ENCODE peak calls at places on chromosomes 13 and 19, in eight cellular contexts. One of them, this sample, is unnamed. For H3K79me2, the result is how much of the 10 kb centered on the place peaks cover.

GRCh38 chr13:52862358-52863206 is 14.1 kb upstream of the PCDH8 start:
- DNase-seq in K562: peak
- DNase-seq in PC-3: peak
- DNase-seq in fibroblast of lung: no peak
- DNase-seq in GM23338: peak
- DNase-seq in neural progenitor cell: peak
- DNase-seq in SK-N-SH: peak
- DNase-seq in H1: peak
- DNase-seq in this sample: peak

GRCh38 chr19:42253245-42254082 is 1.5 kb downstream of the ERF start:
- DNase-seq in GM23338: peak
- DNase-seq in SK-N-SH: peak
- DNase-seq in K562: peak
- DNase-seq in fibroblast of lung: peak
- DNase-seq in neural progenitor cell: peak
- DNase-seq in H1: peak
- DNase-seq in PC-3: peak
- DNase-seq in this sample: peak

GRCh38 chr13:80473695-80474094 is 132.8 kb upstream of the SPRY2 start:
- DNase-seq in neural progenitor cell: no peak
- DNase-seq in H1: no peak
- DNase-seq in fibroblast of lung: peak
- DNase-seq in K562: no peak
- DNase-seq in PC-3: peak
- DNase-seq in SK-N-SH: no peak
- DNase-seq in GM23338: no peak
- DNase-seq in this sample: no peak

GRCh38 chr19:18419195-18419698 is at the start of gene SSBP4:
- DNase-seq in PC-3: peak
- DNase-seq in K562: peak
- DNase-seq in fibroblast of lung: peak
- DNase-seq in H1: peak
- DNase-seq in SK-N-SH: peak
- DNase-seq in GM23338: peak
- DNase-seq in neural progenitor cell: peak
- DNase-seq in this sample: peak

GRCh38 chr13:29577135-29578051 is 18.1 kb downstream of the SLC7A1 start:
- DNase-seq in K562: no peak
- DNase-seq in H1: no peak
- DNase-seq in GM23338: no peak
- DNase-seq in SK-N-SH: no peak
- DNase-seq in fibroblast of lung: no peak
- DNase-seq in PC-3: peak
- DNase-seq in neural progenitor cell: no peak
- DNase-seq in this sample: no peak

GRCh38 chr19:47379398-47379938 is 30.4 kb downstream of the DHX34 start:
- DNase-seq in SK-N-SH: no peak
- DNase-seq in fibroblast of lung: no peak
- DNase-seq in GM23338: no peak
- DNase-seq in K562: no peak
- DNase-seq in neural progenitor cell: no peak
- DNase-seq in H1: no peak
- DNase-seq in PC-3: no peak
- DNase-seq in this sample: peak

GRCh38 chr19:49637865-49638350 is 2.0 kb downstream of the RRAS start:
- DNase-seq in GM23338: peak
- DNase-seq in PC-3: peak
- DNase-seq in SK-N-SH: no peak
- DNase-seq in K562: peak
- DNase-seq in neural progenitor cell: peak
- DNase-seq in H1: peak
- DNase-seq in fibroblast of lung: peak
- DNase-seq in this sample: no peak

GRCh38 chr19:16620018-16620417 is 8.0 kb downstream of the MED26 start:
- DNase-seq in SK-N-SH: no peak
- DNase-seq in PC-3: no peak
- DNase-seq in GM23338: no peak
- DNase-seq in K562: no peak
- DNase-seq in H1: no peak
- DNase-seq in fibroblast of lung: no peak
- DNase-seq in neural progenitor cell: no peak
- DNase-seq in this sample: no peak

GRCh38 chr19:39419003-39419402 is 6.5 kb downstream of the PLEKHG2 start:
- DNase-seq in K562: no peak
- DNase-seq in GM23338: no peak
- DNase-seq in SK-N-SH: no peak
- DNase-seq in PC-3: no peak
- DNase-seq in fibroblast of lung: no peak
- DNase-seq in neural progenitor cell: no peak
- DNase-seq in H1: no peak
- DNase-seq in this sample: no peak

GRCh38 chr19:16496613-16496983 is 404 bp downstream of the C19orf44 start:
- DNase-seq in SK-N-SH: no peak
- DNase-seq in neural progenitor cell: no peak
- DNase-seq in fibroblast of lung: peak
- DNase-seq in K562: no peak
- DNase-seq in GM23338: peak
- DNase-seq in H1: peak
- DNase-seq in PC-3: peak
- DNase-seq in this sample: no peak

DNA sequence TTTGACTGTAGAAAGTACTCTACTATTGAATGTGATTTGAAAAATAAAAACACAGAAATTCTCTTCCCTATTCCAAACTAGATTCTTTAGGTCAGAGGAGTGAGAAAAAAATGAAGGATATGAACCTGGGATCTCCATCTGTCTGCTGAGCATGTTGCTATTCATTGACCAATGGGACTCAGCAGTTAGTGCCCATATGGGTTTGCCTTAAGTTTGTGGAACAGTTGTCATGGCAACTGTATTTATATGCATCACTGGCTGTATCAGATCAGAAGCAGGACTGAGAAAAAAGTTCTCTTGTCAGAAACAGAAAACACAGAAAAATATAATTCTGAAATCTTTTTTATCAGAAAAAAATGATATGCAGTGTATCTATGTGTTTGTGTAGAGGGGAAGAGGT is 73.3 kb upstream of the ATXN8OS start:
- DNase-seq in PC-3: no peak
- DNase-seq in K562: no peak
- DNase-seq in GM23338: no peak
- DNase-seq in SK-N-SH: no peak
- DNase-seq in H1: no peak
- DNase-seq in neural progenitor cell: no peak
- DNase-seq in fibroblast of lung: no peak
- DNase-seq in this sample: no peak
- H2AFZ ChIP-seq in PC-3: no peak
- H2AFZ ChIP-seq in K562: no peak
- H2AFZ ChIP-seq in GM23338: no peak
- H2AFZ ChIP-seq in SK-N-SH: no peak
- H2AFZ ChIP-seq in H1: no peak
- H2AFZ ChIP-seq in neural progenitor cell: no peak
- H2AFZ ChIP-seq in fibroblast of lung: no peak
- H2AFZ ChIP-seq in this sample: no peak

GRCh38 chr19:6249296-6249695 is 30.5 kb downstream of the MLLT1 start:
- DNase-seq in H1: no peak
- DNase-seq in neural progenitor cell: no peak
- DNase-seq in SK-N-SH: no peak
- DNase-seq in GM23338: no peak
- DNase-seq in K562: no peak
- DNase-seq in fibroblast of lung: no peak
- DNase-seq in PC-3: no peak
- DNase-seq in this sample: no peak

GRCh38 chr19:6250024-6250605 is 29.7 kb downstream of the MLLT1 start:
- DNase-seq in SK-N-SH: no peak
- DNase-seq in H1: no peak
- DNase-seq in K562: no peak
- DNase-seq in neural progenitor cell: no peak
- DNase-seq in fibroblast of lung: peak
- DNase-seq in PC-3: no peak
- DNase-seq in GM23338: no peak
- DNase-seq in this sample: no peak

GRCh38 chr19:6250909-6251308 is 28.9 kb downstream of the MLLT1 start:
- DNase-seq in K562: no peak
- DNase-seq in neural progenitor cell: no peak
- DNase-seq in GM23338: no peak
- DNase-seq in SK-N-SH: no peak
- DNase-seq in PC-3: no peak
- DNase-seq in fibroblast of lung: peak
- DNase-seq in H1: no peak
- DNase-seq in this sample: no peak

GRCh38 chr19:6252066-6252465 is 27.7 kb downstream of the MLLT1 start:
- DNase-seq in SK-N-SH: no peak
- DNase-seq in GM23338: no peak
- DNase-seq in neural progenitor cell: no peak
- DNase-seq in PC-3: no peak
- DNase-seq in K562: no peak
- DNase-seq in fibroblast of lung: no peak
- DNase-seq in H1: no peak
- DNase-seq in this sample: no peak

DNA sequence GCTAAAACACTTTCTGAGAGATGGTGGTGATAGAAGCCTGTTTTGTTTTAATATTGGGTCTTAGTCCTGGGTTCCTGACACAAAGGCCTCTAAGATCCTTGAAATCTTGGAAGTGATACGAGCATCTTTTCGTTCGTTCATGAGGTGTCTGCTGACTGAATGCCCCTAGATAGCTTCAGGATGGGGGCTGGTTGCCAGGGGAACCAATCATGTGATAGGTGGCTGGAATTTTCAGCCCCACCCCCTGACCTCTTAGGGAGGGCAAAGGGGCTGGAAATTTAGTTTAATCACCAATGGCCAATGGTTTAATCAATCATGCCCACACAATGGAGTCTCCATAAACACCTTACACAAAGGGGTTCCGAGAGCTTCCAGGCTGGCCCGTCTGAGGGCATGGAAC is 25.9 kb downstream of the MLLT1 start:
- DNase-seq in H1: no peak
- DNase-seq in GM23338: no peak
- DNase-seq in SK-N-SH: no peak
- DNase-seq in fibroblast of lung: no peak
- DNase-seq in PC-3: no peak
- DNase-seq in K562: no peak
- DNase-seq in neural progenitor cell: no peak
- DNase-seq in this sample: no peak
- H3K79me2 ChIP-seq in H1: half or more
- H3K79me2 ChIP-seq in GM23338: half or more
- H3K79me2 ChIP-seq in SK-N-SH: half or more
- H3K79me2 ChIP-seq in fibroblast of lung: half or more
- H3K79me2 ChIP-seq in PC-3: half or more
- H3K79me2 ChIP-seq in K562: half or more
- H3K79me2 ChIP-seq in neural progenitor cell: half or more
- H3K79me2 ChIP-seq in this sample: half or more

GRCh38 chr19:1396768-1397679 is 4.3 kb downstream of the GAMT start:
- DNase-seq in H1: no peak
- DNase-seq in PC-3: no peak
- DNase-seq in GM23338: no peak
- DNase-seq in fibroblast of lung: no peak
- DNase-seq in neural progenitor cell: no peak
- DNase-seq in SK-N-SH: no peak
- DNase-seq in K562: no peak
- DNase-seq in this sample: peak

GRCh38 chr19:1397838-1398237 is 3.5 kb downstream of the GAMT start:
- DNase-seq in neural progenitor cell: no peak
- DNase-seq in fibroblast of lung: no peak
- DNase-seq in GM23338: no peak
- DNase-seq in PC-3: no peak
- DNase-seq in H1: no peak
- DNase-seq in K562: no peak
- DNase-seq in SK-N-SH: no peak
- DNase-seq in this sample: peak

GRCh38 chr19:1394252-1395193 is 6.8 kb downstream of the GAMT start:
- DNase-seq in SK-N-SH: no peak
- DNase-seq in PC-3: no peak
- DNase-seq in neural progenitor cell: no peak
- DNase-seq in fibroblast of lung: no peak
- DNase-seq in K562: peak
- DNase-seq in H1: no peak
- DNase-seq in GM23338: no peak
- DNase-seq in this sample: no peak

GRCh38 chr19:1395194-1396018 is 5.9 kb downstream of the GAMT start:
- DNase-seq in K562: no peak
- DNase-seq in neural progenitor cell: no peak
- DNase-seq in PC-3: no peak
- DNase-seq in SK-N-SH: peak
- DNase-seq in H1: no peak
- DNase-seq in fibroblast of lung: no peak
- DNase-seq in GM23338: no peak
- DNase-seq in this sample: no peak

DNA sequence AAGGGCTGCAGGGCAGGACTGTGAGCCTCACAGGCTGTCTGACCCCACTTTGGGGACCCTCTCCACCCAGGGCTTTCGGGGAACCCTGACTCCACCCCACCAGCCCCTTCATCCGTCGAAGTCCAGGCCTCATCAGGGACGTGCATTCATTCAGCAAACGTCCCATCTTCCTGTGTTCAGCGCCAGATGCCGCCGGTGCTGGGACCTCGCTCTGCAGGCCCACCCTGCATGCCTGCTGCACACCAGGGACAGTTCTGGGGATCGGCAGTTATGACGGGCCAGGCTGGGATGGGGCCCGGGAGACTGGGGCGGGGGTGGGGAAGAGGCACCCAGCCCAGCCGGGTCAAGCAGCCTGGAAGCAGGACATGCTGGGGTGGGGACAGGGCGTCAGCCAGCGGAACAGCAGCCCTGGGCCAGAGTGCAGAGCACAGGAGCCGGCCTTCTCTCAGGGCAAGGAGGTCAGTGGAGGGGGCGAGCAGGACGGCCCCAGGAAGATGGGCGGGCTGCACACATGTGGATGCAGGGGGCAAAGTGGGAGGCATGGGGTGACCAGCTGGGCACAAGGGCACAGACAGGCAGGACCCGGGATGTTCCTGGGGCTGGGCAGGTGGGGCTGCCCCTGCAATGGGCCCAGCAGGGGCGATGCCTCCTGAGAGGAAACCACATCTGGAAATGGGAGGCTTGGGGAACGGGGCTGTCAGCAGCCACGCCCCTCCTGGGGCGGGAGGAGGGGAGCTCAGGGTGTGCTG is 5.1 kb downstream of the GAMT start:
- DNase-seq in H1: no peak
- DNase-seq in K562: peak
- DNase-seq in SK-N-SH: no peak
- DNase-seq in PC-3: no peak
- DNase-seq in GM23338: no peak
- DNase-seq in neural progenitor cell: no peak
- DNase-seq in fibroblast of lung: no peak
- DNase-seq in this sample: peak
- H2AFZ ChIP-seq in H1: no peak
- H2AFZ ChIP-seq in K562: no peak
- H2AFZ ChIP-seq in SK-N-SH: no peak
- H2AFZ ChIP-seq in PC-3: no peak
- H2AFZ ChIP-seq in GM23338: no peak
- H2AFZ ChIP-seq in neural progenitor cell: no peak
- H2AFZ ChIP-seq in fibroblast of lung: no peak
- H2AFZ ChIP-seq in this sample: no peak

DNA sequence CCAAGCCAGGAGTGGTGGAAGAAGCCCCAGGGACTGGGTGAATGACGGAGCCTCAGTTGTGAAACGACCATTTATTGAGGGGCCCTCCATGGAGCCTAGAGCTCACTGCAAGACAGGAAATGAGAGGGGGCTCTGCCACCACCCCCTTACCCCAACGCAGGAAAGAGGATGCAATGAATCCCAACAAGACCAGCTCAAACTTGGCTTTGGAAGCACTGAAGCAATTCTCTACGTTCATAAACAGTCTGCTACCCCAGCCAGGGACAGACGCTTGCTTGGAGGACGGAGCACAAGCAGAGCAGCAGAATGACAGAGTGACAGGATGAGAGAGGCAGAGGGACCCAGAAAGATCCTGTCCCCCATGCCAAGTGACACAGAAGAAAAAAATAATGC is 1.0 kb downstream of the PRKACA start:
- DNase-seq in fibroblast of lung: no peak
- DNase-seq in neural progenitor cell: no peak
- DNase-seq in PC-3: no peak
- DNase-seq in GM23338: no peak
- DNase-seq in SK-N-SH: no peak
- DNase-seq in K562: no peak
- DNase-seq in H1: no peak
- DNase-seq in this sample: peak
- H3K79me2 ChIP-seq in fibroblast of lung: under half
- H3K79me2 ChIP-seq in neural progenitor cell: under half
- H3K79me2 ChIP-seq in PC-3: under half
- H3K79me2 ChIP-seq in GM23338: under half
- H3K79me2 ChIP-seq in SK-N-SH: under half
- H3K79me2 ChIP-seq in K562: under half
- H3K79me2 ChIP-seq in H1: under half
- H3K79me2 ChIP-seq in this sample: under half